ENCODE peak calls at places on chromosomes 2 and 18, in eight cellular contexts. Q is prostate gland; G is endothelial cell of umbilical vein; M is stomach; Y is lower leg skin; N is CD8-positive, alpha-beta T cell; V is dorsolateral prefrontal cortex; T is fibroblast of lung. F is an unnamed sample.

GRCh38 chr2:143083636-143084035 is 45.6 kb upstream of the ARHGAP15 start:
- DNase-seq in Q (no peak), G (peak), M (no peak), Y (no peak), N (no peak), V (no peak), T (peak), F (peak)

GRCh38 chr2:65554765-65555561 is 122.6 kb upstream of the SPRED2 start:
- DNase-seq in Q (no peak), G (no peak), M (no peak), Y (no peak), N (no peak), V (no peak), T (peak), F (no peak)

GRCh38 chr2:20759487-20759886 is 63.4 kb downstream of the LDAH start:
- DNase-seq in Q (no peak), G (no peak), M (no peak), Y (no peak), N (no peak), V (no peak), T (no peak), F (no peak)

GRCh38 chr2:45194611-45195010 is 185.4 kb upstream of the SIX2 start:
- DNase-seq in Q (no peak), G (no peak), M (no peak), Y (peak), N (no peak), V (no peak), T (no peak), F (no peak)

GRCh38 chr2:232439758-232440135 is 16.2 kb upstream of the ALPI start:
- DNase-seq in Q (no peak), G (no peak), M (no peak), Y (no peak), N (no peak), V (no peak), T (no peak), F (no peak)

GRCh38 chr2:211408485-211408884 is 852.1 kb downstream of the CPS1 start:
- DNase-seq in Q (peak), G (peak), M (no peak), Y (no peak), N (no peak), V (no peak), T (peak), F (peak)

GRCh38 chr2:220191737-220192136 is 564.3 kb downstream of the SLC4A3 start:
- DNase-seq in Q (no peak), G (no peak), M (no peak), Y (no peak), N (no peak), V (no peak), T (no peak), F (no peak)

GRCh38 chr2:29802976-29803375 is 118.4 kb downstream of the ALK start:
- DNase-seq in Q (no peak), G (no peak), M (no peak), Y (no peak), N (no peak), V (no peak), T (peak), F (peak)

GRCh38 chr2:241254904-241255351 is 60.5 kb downstream of the HDLBP start:
- DNase-seq in Q (no peak), G (no peak), M (no peak), Y (no peak), N (no peak), V (no peak), T (no peak), F (no peak)

GRCh38 chr2:182638652-182639051 is 77.4 kb upstream of the DNAJC10 start:
- DNase-seq in Q (no peak), G (no peak), M (no peak), Y (no peak), N (no peak), V (no peak), T (no peak), F (no peak)

GRCh38 chr2:181991171-181991885 is 5.7 kb downstream of the PPP1R1C start:
- DNase-seq in Q (no peak), G (no peak), M (no peak), Y (no peak), N (no peak), V (no peak), T (no peak), F (no peak)

GRCh38 chr2:56534321-56534720 is 350.5 kb downstream of the CCDC85A start:
- DNase-seq in Q (no peak), G (no peak), M (no peak), Y (no peak), N (no peak), V (no peak), T (peak), F (no peak)

GRCh38 chr2:120760446-120761135 is 24.9 kb downstream of the GLI2 start:
- DNase-seq in Q (no peak), G (no peak), M (no peak), Y (peak), N (no peak), V (peak), T (no peak), F (no peak)

GRCh38 chr2:24843461-24843860 is 50.2 kb downstream of the CENPO start:
- DNase-seq in Q (no peak), G (no peak), M (no peak), Y (no peak), N (no peak), V (no peak), T (no peak), F (no peak)

GRCh38 chr18:74084184-74084583 is 63.5 kb downstream of the FBXO15 start:
- DNase-seq in Q (no peak), G (no peak), M (no peak), Y (no peak), N (no peak), V (no peak), T (no peak), F (no peak)

GRCh38 chr18:74078257-74078656 is 69.4 kb downstream of the FBXO15 start:
- DNase-seq in Q (no peak), G (no peak), M (no peak), Y (no peak), N (no peak), V (no peak), T (no peak), F (no peak)

GRCh38 chr18:74081966-74082365 is 65.7 kb downstream of the FBXO15 start:
- DNase-seq in Q (no peak), G (no peak), M (no peak), Y (no peak), N (no peak), V (no peak), T (no peak), F (no peak)

GRCh38 chr18:74083071-74083954 is 64.3 kb downstream of the FBXO15 start:
- DNase-seq in Q (no peak), G (no peak), M (no peak), Y (no peak), N (peak), V (no peak), T (no peak), F (no peak)

GRCh38 chr18:74082476-74083070 is 65.1 kb downstream of the FBXO15 start:
- DNase-seq in Q (no peak), G (no peak), M (peak), Y (no peak), N (peak), V (peak), T (peak), F (peak)
- TF ChIP-seq CTCF in Q (no peak), G (no peak), M (peak), Y (no peak), N (no peak), V (peak), T (no peak), F (peak)

DNA sequence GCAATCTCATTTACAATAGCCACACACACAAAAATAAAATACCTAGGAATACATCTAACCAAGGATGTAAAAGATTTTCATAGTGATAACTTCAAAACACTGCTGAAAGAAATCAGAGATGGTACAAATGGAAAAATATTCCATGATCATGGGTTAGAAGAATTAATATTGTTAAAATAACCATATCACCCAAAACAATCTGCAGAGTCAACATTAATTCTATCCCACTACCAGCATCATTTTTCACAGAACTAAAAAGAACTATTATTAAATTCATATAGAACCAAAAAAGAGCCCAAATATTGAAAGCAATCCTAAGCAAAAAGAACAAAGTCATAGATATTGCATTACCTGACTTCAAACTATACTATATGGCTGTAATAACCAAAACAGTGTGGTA is 50.4 kb downstream of the ZNF385B start:
- DNase-seq in Q (no peak), G (no peak), M (no peak), Y (no peak), N (no peak), V (no peak), T (no peak), F (no peak)
- H3K4me3 ChIP-seq in Q (no peak), G (no peak), M (no peak), Y (no peak), N (no peak), V (no peak), T (no peak), F (no peak)

GRCh38 chr18:79575891-79576685 is 103.5 kb upstream of the CTDP1 start:
- DNase-seq in Q (peak), G (no peak), M (peak), Y (peak), N (no peak), V (peak), T (peak), F (peak)
- TF ChIP-seq CTCF in Q (no peak), G (no peak), M (no peak), Y (no peak), N (no peak), V (no peak), T (peak), F (peak)

DNA sequence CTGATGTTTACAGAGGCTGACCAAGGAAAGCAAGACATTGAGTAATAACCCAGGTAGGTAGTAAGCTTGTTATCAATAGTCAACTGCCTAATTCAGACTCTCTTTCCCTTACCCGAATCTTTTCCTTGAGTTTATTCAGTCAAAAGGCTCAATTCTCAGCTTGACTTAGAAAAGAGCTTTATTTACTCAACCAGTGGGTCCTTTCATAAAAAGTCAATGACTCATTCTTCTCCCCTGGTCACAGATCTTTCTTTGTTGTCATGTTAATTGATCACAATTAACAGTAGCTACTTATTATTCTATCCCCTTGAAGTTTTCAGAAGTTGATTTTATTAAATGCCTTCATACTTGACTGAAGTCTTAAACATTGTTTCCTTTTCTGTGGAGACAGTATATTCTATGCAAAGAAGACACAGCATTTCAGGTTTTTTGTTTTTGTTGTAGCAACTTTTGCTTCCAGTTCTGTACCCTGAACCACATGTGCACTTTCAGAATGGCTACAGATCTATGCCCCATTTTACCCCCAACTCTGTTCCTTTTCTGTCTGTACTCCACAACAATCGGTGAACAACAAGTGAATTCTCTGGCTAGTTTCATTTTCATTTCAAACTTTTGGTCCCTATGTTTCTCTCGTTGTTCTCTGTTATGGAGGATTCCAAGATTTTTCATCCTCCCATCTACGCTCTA is 428.3 kb downstream of the NCKAP5 start:
- DNase-seq in Q (no peak), G (no peak), M (no peak), Y (no peak), N (no peak), V (no peak), T (no peak), F (peak)
- H3K4me3 ChIP-seq in Q (no peak), G (no peak), M (no peak), Y (no peak), N (no peak), V (peak), T (no peak), F (no peak)

DNA sequence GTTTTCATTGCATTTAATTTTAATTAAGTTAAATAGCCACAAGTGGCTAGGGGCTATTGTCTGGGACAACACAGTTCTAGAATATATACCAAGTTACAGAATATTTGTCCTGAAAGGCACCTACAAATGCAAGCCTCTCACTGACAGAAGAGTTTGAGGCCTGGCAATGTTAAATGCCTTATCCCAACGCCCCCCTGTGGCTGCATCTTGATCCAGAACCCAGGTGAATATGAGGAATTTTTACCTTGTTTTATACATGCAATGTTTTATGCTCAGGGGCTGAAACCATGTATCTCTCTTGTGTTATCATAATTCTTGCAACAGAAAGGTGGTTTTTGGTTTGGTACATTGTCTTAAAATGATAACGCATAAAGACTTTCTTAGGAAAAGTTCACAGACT is 71.8 kb upstream of the SEC11C start:
- DNase-seq in Q (no peak), G (peak), M (peak), Y (no peak), N (no peak), V (peak), T (no peak), F (peak)
- TF ChIP-seq CTCF in Q (no peak), G (peak), M (no peak), Y (no peak), N (no peak), V (peak), T (peak), F (peak)

GRCh38 chr18:1292167-1292566 is 387.5 kb downstream of the ADCYAP1 start:
- DNase-seq in Q (no peak), G (no peak), M (no peak), Y (no peak), N (no peak), V (no peak), T (no peak), F (no peak)

GRCh38 chr18:1294229-1294628 is 389.6 kb downstream of the ADCYAP1 start:
- DNase-seq in Q (no peak), G (no peak), M (no peak), Y (no peak), N (no peak), V (no peak), T (no peak), F (no peak)

GRCh38 chr18:1296237-1296636 is 391.6 kb downstream of the ADCYAP1 start:
- DNase-seq in Q (no peak), G (no peak), M (no peak), Y (no peak), N (no peak), V (no peak), T (no peak), F (no peak)
- H3K4me3 ChIP-seq in Q (no peak), G (no peak), M (no peak), Y (no peak), N (no peak), V (no peak), T (no peak), F (no peak)

DNA sequence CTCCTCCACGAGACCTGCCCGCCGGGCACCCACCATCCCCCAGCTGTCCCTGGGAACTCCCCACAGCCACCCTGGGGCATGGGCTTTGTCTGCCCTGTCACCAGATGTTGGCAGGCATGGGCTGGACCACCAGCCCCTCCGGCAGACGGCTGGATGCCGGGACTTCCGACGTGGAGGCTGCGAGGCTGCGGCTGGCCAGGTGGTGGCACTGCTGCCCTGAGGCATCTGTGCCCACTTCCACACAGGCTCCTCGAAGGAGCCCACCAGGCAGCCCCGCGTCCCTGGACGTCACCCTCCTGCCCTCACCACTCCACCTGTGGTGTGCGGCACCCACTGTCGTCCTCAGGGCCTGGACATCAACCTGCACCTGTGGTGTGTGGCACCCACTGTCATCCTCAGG is 319.9 kb upstream of the SALL3 start:
- DNase-seq in Q (peak), G (no peak), M (no peak), Y (no peak), N (peak), V (no peak), T (no peak), F (no peak)
- TF ChIP-seq CTCF in Q (peak), G (no peak), M (peak), Y (no peak), N (no peak), V (peak), T (no peak), F (no peak)

DNA sequence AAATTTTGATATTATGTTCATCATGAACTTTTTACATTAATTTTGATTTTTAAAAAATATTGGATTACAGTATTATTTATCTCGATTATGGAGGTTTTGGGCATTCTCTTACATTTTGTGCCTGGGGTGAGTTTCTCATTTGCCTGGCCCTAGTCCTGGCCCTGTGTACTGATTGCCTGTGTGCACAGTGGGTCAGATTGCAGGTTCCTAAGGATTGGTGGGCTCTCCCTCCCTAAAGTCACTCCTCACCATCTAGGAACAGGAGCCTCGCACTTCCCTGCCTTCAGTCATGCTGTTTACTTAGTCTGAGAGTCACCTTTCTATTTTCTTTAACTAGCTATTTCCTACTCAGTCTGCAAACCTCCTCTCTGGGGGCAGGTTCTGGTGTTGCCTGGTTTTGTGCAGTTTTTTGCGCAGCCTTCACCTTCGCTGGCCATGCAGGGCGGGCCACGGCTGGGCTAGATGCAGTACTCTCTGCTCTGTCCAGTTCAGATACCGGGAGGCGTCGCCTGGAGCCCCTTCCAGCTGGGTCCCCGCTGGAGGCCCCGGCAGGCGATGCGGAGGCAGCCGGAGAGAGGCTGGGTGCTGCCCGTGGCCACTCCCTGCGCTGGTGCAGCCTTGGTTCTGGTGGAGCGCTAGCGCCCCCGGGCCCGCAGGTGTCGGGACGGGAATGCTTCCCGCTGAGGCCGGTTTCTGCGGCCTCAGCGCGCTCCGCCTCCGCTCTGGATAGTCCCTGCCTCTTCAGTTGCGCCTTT is 23.3 kb upstream of the MC5R start:
- DNase-seq in Q (peak), G (peak), M (peak), Y (peak), N (peak), V (peak), T (peak), F (peak)
- H3K4me3 ChIP-seq in Q (no peak), G (no peak), M (peak), Y (no peak), N (no peak), V (peak), T (peak), F (no peak)

GRCh38 chr18:11051462-11051861 is 97.9 kb downstream of the PIEZO2 start:
- DNase-seq in Q (no peak), G (no peak), M (no peak), Y (no peak), N (no peak), V (no peak), T (no peak), F (no peak)
- TF ChIP-seq CTCF in Q (no peak), G (no peak), M (no peak), Y (no peak), N (no peak), V (no peak), T (no peak), F (no peak)

F was measured in astrocyte of the spinal cord.